ENCODE peak calls at places on chromosomes 2 and 18, in five cellular contexts. D, Q, Z, P and T are unnamed samples.

GRCh38 chr2:88239781-88240180 is 69.6 kb downstream of the THNSL2 start:
- DNase-seq in D (no peak), Q (no peak), Z (no peak), P (no peak), T (no peak)

GRCh38 chr2:33848486-33848885 is 249.4 kb upstream of the FAM98A start:
- DNase-seq in D (peak; percentile 33), Q (no peak), Z (no peak), P (no peak), T (no peak)

GRCh38 chr2:64228126-64228678 is 84.0 kb upstream of the PELI1 start:
- DNase-seq in D (peak; percentile 89), Q (peak; percentile 90), Z (peak; percentile 75), P (peak; percentile 80), T (peak; percentile 38)

GRCh38 chr2:223735035-223735640 is 102.2 kb downstream of the AP1S3 start:
- DNase-seq in D (no peak), Q (no peak), Z (no peak), P (no peak), T (no peak)

GRCh38 chr2:19801367-19802087 is 100.3 kb downstream of the TTC32 start:
- DNase-seq in D (peak; percentile 96), Q (peak; percentile 33), Z (peak; percentile 87), P (peak; percentile 87), T (peak; percentile 46)

GRCh38 chr18:79397288-79397829 is 1.6 kb downstream of the NFATC1 start:
- DNase-seq in D (no peak), Q (no peak), Z (no peak), P (no peak), T (no peak)

GRCh38 chr2:53911434-53912189 is 51.8 kb upstream of the GPR75 start:
- DNase-seq in D (no peak), Q (no peak), Z (no peak), P (no peak), T (no peak)

GRCh38 chr2:234913208-234913626 is 38.6 kb upstream of the SH3BP4 start:
- DNase-seq in D (no peak), Q (no peak), Z (no peak), P (no peak), T (no peak)

GRCh38 chr18:3594760-3595241 is 144.8 kb downstream of the TGIF1 start:
- DNase-seq in D (no peak), Q (no peak), Z (no peak), P (no peak), T (no peak)

GRCh38 chr2:67599561-67599960 is 202.4 kb downstream of the ETAA1 start:
- DNase-seq in D (no peak), Q (no peak), Z (no peak), P (no peak), T (no peak)

GRCh38 chr2:66595556-66595955 is 160.6 kb downstream of the MEIS1 start:
- DNase-seq in D (no peak), Q (no peak), Z (no peak), P (no peak), T (no peak)

GRCh38 chr2:142165790-142166189 is 35.0 kb upstream of the LRP1B start:
- DNase-seq in D (no peak), Q (peak; percentile 52), Z (no peak), P (peak; percentile 14), T (no peak)

GRCh38 chr2:37776487-37776886 is 105.0 kb upstream of the CDC42EP3 start:
- DNase-seq in D (peak; percentile 80), Q (no peak), Z (no peak), P (no peak), T (no peak)

GRCh38 chr2:142857247-142858154 is 20.0 kb upstream of the KYNU start:
- DNase-seq in D (peak; percentile 10), Q (no peak), Z (no peak), P (no peak), T (no peak)

GRCh38 chr2:3654464-3655225 is 3.4 kb upstream of the ALLC start:
- DNase-seq in D (no peak), Q (no peak), Z (no peak), P (no peak), T (no peak)

GRCh38 chr2:145563752-145564615 is 1044.1 kb upstream of the ZEB2 start:
- DNase-seq in D (no peak), Q (no peak), Z (no peak), P (no peak), T (no peak)

GRCh38 chr2:140836826-140837225 is 1294.0 kb downstream of the LRP1B start:
- DNase-seq in D (no peak), Q (no peak), Z (no peak), P (no peak), T (no peak)

GRCh38 chr2:181978351-181979150 is 7.1 kb upstream of the PPP1R1C start:
- DNase-seq in D (no peak), Q (no peak), Z (no peak), P (no peak), T (no peak)

GRCh38 chr18:67726882-67727281 is 210.4 kb upstream of the DSEL start:
- DNase-seq in D (no peak), Q (no peak), Z (no peak), P (no peak), T (no peak)